ENCODE peak calls at places on chromosomes 7 and 10, in six cellular contexts. X, M, L, P, D and T are unnamed samples.
A peak's percentile ranks its signal among the peaks of the same experiment; 100 is the strongest.

GRCh38 chr10:35667270-35667889 is 25.3 kb upstream of the FZD8 start:
- DNase-seq in D (no peak), M (no peak), P (no peak), X (no peak), L (no peak), T (no peak)

GRCh38 chr10:129864601-129865126 is 99.4 kb downstream of the EBF3 start:
- DNase-seq in X (no peak), M (no peak), L (no peak), D (no peak), P (no peak), T (no peak)

GRCh38 chr10:123011987-123012386 is 3.2 kb downstream of the ACADSB start:
- DNase-seq in P (no peak), M (no peak), L (no peak), X (no peak), D (no peak), T (no peak)

GRCh38 chr7:137790828-137791227 is 55.9 kb downstream of the DGKI start:
- DNase-seq in P (no peak), M (no peak), D (no peak), X (no peak), L (no peak), T (no peak)

GRCh38 chr7:116717137-116717536 is 45.1 kb downstream of the MET start:
- DNase-seq in M (no peak), D (no peak), X (no peak), P (no peak), L (no peak), T (no peak)

GRCh38 chr7:76185187-76185915 is 16.3 kb upstream of the SRRM3 start:
- DNase-seq in D (no peak), P (peak; percentile 73), X (no peak), L (no peak), M (no peak), T (no peak)

GRCh38 chr7:105141068-105141467 is 127.1 kb downstream of the KMT2E start:
- DNase-seq in X (peak; percentile 8), M (no peak), D (no peak), L (peak; percentile 40), P (peak; percentile 78), T (peak; percentile 21)

GRCh38 chr10:46234026-46234425 is 52.8 kb upstream of the ANTXRL start:
- DNase-seq in X (no peak), M (no peak), L (no peak), D (no peak), P (no peak), T (no peak)

GRCh38 chr10:59900044-59900727 is 6.2 kb downstream of the CCDC6 start:
- DNase-seq in L (no peak), P (peak; percentile 51), D (no peak), M (no peak), X (no peak), T (no peak)

GRCh38 chr7:57181281-57181680 is 49.0 kb upstream of the ZNF479 start:
- DNase-seq in X (no peak), M (no peak), L (no peak), P (no peak), D (no peak), T (no peak)

GRCh38 chr7:27616914-27617548 is 45.7 kb downstream of the HIBADH start:
- DNase-seq in D (no peak), L (no peak), X (no peak), M (no peak), P (no peak), T (peak; percentile 12)

GRCh38 chr10:31261502-31262311 is 57.3 kb upstream of the ZEB1 start:
- DNase-seq in X (no peak), M (no peak), P (no peak), L (no peak), D (no peak), T (no peak)

GRCh38 chr7:22596763-22597434 is 96.9 kb upstream of the STEAP1B start:
- DNase-seq in X (no peak), M (no peak), L (no peak), P (no peak), D (no peak), T (no peak)

GRCh38 chr7:83934118-83934734 is 260.4 kb downstream of the SEMA3A start:
- DNase-seq in X (no peak), P (peak; percentile 27), M (no peak), D (no peak), L (no peak), T (no peak)

GRCh38 chr7:157850481-157851444 is 514.0 kb downstream of the DNAJB6 start:
- DNase-seq in M (no peak), P (no peak), X (no peak), D (no peak), L (no peak), T (no peak)

GRCh38 chr10:132375116-132375794 is 21.7 kb upstream of the PWWP2B start:
- DNase-seq in L (no peak), M (no peak), X (no peak), D (no peak), P (peak; percentile 47), T (no peak)

GRCh38 chr10:45580371-45580770 is 92.2 kb downstream of the ZFAND4 start:
- DNase-seq in X (no peak), P (no peak), L (no peak), D (no peak), M (no peak), T (no peak)

GRCh38 chr7:129825554-129826267 is 127.0 kb downstream of the UBE2H start:
- DNase-seq in L (peak; percentile 91), P (peak; percentile 84), X (peak; percentile 62), D (peak; percentile 43), M (peak; percentile 72), T (peak; percentile 55)

GRCh38 chr10:8047452-8048280 is 6.8 kb upstream of the GATA3 start:
- DNase-seq in L (no peak), X (no peak), D (no peak), P (peak; percentile 78), M (no peak), T (no peak)

GRCh38 chr10:30026578-30026977 is 32.8 kb downstream of the JCAD start:
- DNase-seq in P (no peak), X (no peak), D (no peak), L (no peak), M (no peak), T (no peak)

GRCh38 chr10:72979709-72980108 is 25.1 kb upstream of the PLA2G12B start:
- DNase-seq in D (no peak), M (no peak), X (no peak), L (no peak), P (no peak), T (no peak)

GRCh38 chr10:68296833-68297232 is 35.0 kb upstream of the HNRNPH3 start:
- DNase-seq in X (no peak), M (no peak), D (no peak), P (no peak), L (no peak), T (no peak)

GRCh38 chr10:118940386-118940785 is 89.1 kb upstream of the NANOS1 start:
- DNase-seq in M (no peak), L (no peak), D (no peak), X (no peak), P (no peak), T (no peak)

GRCh38 chr7:52696183-52696582 is 339.2 kb upstream of the POM121L12 start:
- DNase-seq in M (no peak), D (no peak), L (no peak), X (no peak), P (peak; percentile 30), T (no peak)

GRCh38 chr7:85773116-85773783 is 586.4 kb upstream of the SEMA3D start:
- DNase-seq in P (no peak), L (no peak), D (no peak), X (no peak), M (no peak), T (no peak)

GRCh38 chr7:142739927-142740492 is 9.3 kb upstream of the PRSS1 start:
- DNase-seq in M (no peak), X (peak; percentile 1), P (peak; percentile 18), L (no peak), D (no peak), T (no peak)

GRCh38 chr10:115857856-115858255 is 415.1 kb downstream of the GFRA1 start:
- DNase-seq in D (no peak), X (no peak), P (no peak), L (no peak), M (no peak), T (no peak)

GRCh38 chr10:29067161-29067560 is 221.7 kb upstream of the LYZL1 start:
- DNase-seq in M (no peak), P (no peak), D (no peak), L (no peak), X (no peak), T (no peak)

GRCh38 chr7:117034851-117035462 is 81.7 kb downstream of the ST7 start:
- DNase-seq in P (no peak), D (no peak), X (no peak), L (no peak), M (no peak), T (no peak)

GRCh38 chr7:2022021-2022409 is 210.7 kb downstream of the MAD1L1 start:
- DNase-seq in P (no peak), L (no peak), M (no peak), D (no peak), X (no peak), T (no peak)
- TF ChIP-seq REST in P (no peak), L (no peak), M (no peak), D (no peak), X (no peak), T (no peak)

DNA sequence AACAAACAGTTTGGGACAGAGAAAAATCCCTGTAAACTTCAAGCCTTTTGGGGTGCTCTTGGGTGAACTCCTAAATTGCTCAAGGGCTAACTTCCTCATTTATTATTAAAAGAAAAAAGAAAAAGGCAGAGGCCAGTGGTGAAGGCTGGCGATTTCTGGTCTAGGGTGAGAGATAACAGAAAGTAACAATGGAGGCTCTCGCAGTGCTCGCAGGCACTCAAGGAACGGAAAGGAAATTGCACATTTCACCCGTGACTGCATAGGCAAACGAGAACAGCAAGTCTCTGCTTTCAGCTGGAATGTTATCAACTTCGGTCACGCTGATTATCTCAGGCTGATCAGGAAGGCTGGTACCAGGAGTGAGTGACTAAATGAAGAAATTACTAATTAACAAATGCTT is 70.7 kb downstream of the PRKAG2 start:
- DNase-seq in M (peak; percentile 69), L (no peak), X (no peak), D (no peak), P (no peak), T (no peak)
- TF ChIP-seq REST in M (no peak), L (no peak), X (no peak), D (no peak), P (no peak), T (no peak)

GRCh38 chr7:155166108-155166507 is 96.0 kb downstream of the HTR5A start:
- DNase-seq in L (no peak), M (no peak), D (no peak), X (no peak), P (no peak), T (no peak)
- TF ChIP-seq REST in L (no peak), M (no peak), D (no peak), X (no peak), P (no peak), T (no peak)

DNA sequence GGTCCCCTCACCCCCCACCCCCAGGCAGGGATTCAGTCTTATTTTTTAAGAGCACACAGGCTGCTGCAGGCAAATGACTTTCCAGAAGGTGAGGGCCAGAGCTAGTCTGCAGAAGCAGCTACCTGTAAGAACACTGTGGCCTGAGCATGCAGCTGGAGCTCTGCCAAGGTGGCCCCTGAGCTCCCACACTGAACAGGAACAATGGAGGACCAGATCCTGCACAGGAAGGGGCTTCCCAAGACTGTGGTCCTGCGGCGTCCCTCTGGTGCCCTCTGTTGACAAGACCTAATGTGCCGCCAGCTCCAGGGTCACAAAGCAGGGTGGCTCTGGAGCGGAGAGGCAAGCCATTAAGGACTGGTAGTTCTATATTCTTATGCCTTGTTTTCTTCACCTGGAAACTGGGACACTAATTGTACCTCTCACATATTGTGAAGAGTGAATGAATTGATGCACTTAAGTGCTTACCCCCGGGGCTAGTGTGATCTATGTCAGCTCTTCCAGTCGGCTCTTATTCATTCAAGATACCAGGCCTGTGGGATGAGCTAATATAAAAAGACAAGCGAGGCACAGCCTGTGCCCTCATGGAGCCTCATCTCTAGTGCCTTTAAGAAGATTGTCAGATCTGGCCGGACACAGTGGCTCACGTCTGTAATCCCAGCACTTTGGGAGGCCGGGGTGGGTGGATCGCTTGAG is 8.0 kb upstream of the BEND7 start:
- DNase-seq in M (peak; percentile 3), D (peak; percentile 10), P (peak; percentile 94), L (peak; percentile 70), X (peak; percentile 33), T (peak; percentile 65)
- TF ChIP-seq REST in M (no peak), D (no peak), P (no peak), L (no peak), X (no peak), T (no peak)